ENCODE peak calls at places on chromosome 1, in eight cellular contexts. P is endothelial cell of umbilical vein, Y is GM12865, F is tibial artery, J is foreskin fibroblast, Q is cardiac fibroblast, D is stomach, V is fibroblast of the aortic adventitia. T is an unnamed sample.

GRCh38 chr1:196344462-196344861 is 263.8 kb downstream of the KCNT2 start:
- DNase-seq in V (no peak), F (no peak), D (no peak), Q (no peak), J (no peak), Y (no peak), P (no peak), T (no peak)

GRCh38 chr1:2103266-2103900 is 53.2 kb downstream of the PRKCZ start:
- DNase-seq in P (no peak), Y (no peak), F (no peak), J (no peak), Q (no peak), D (no peak), V (no peak), T (no peak)

GRCh38 chr1:247924868-247925267 is at the start of gene OR2AJ1:
- DNase-seq in F (no peak), J (no peak), P (no peak), Y (no peak), D (no peak), Q (no peak), V (no peak), T (no peak)

GRCh38 chr1:55037733-55038551 is 1.4 kb upstream of the PCSK9 start:
- DNase-seq in Y (no peak), V (no peak), J (no peak), F (no peak), D (no peak), Q (no peak), P (no peak), T (no peak)

GRCh38 chr1:72530646-72531045 is 248.3 kb upstream of the NEGR1 start:
- DNase-seq in F (no peak), P (no peak), J (peak), Y (no peak), D (no peak), V (no peak), Q (no peak), T (peak)

GRCh38 chr1:159835862-159836518 is 9.3 kb downstream of the SLAMF8 start:
- DNase-seq in P (peak), D (no peak), Q (no peak), J (peak), Y (no peak), F (no peak), V (peak), T (peak)

GRCh38 chr1:204837440-204838084 is 33.1 kb upstream of the NFASC start:
- DNase-seq in V (peak), D (no peak), P (peak), F (no peak), Q (peak), Y (peak), J (peak), T (peak)

GRCh38 chr1:168138134-168138533 is 1.4 kb upstream of the GPR161 start:
- DNase-seq in D (no peak), Y (no peak), J (no peak), V (peak), P (no peak), F (no peak), Q (no peak), T (peak)

GRCh38 chr1:161439280-161440232 is 65.7 kb upstream of the FCGR2A start:
- DNase-seq in J (peak), F (no peak), V (peak), Q (no peak), Y (peak), P (peak), D (no peak), T (peak)

GRCh38 chr1:186680031-186681012 is at the start of gene PTGS2:
- DNase-seq in Y (peak), D (peak), V (peak), Q (peak), P (peak), J (peak), F (peak), T (peak)

GRCh38 chr1:165025805-165026204 is 330.7 kb downstream of the LMX1A start:
- DNase-seq in Y (no peak), D (no peak), V (no peak), J (no peak), F (no peak), P (no peak), Q (no peak), T (no peak)
- H3K4me3 ChIP-seq in Y (no peak), D (no peak), V (no peak), J (no peak), F (no peak), P (no peak), Q (no peak), T (no peak)

GRCh38 chr1:191453487-191453886 is 704.8 kb upstream of the RGS18 start:
- DNase-seq in Q (no peak), D (no peak), V (no peak), P (no peak), J (no peak), Y (no peak), F (no peak), T (no peak)
- TF ChIP-seq CTCF in Q (no peak), D (no peak), V (no peak), P (no peak), J (no peak), Y (no peak), F (no peak), T (no peak)

GRCh38 chr1:13950637-13951036 is 250.6 kb downstream of the PRDM2 start:
- DNase-seq in D (no peak), P (no peak), Q (no peak), V (no peak), J (no peak), F (no peak), Y (no peak), T (no peak)
- H3K4me3 ChIP-seq in D (no peak), P (no peak), Q (no peak), V (no peak), J (no peak), F (no peak), Y (no peak), T (no peak)

DNA sequence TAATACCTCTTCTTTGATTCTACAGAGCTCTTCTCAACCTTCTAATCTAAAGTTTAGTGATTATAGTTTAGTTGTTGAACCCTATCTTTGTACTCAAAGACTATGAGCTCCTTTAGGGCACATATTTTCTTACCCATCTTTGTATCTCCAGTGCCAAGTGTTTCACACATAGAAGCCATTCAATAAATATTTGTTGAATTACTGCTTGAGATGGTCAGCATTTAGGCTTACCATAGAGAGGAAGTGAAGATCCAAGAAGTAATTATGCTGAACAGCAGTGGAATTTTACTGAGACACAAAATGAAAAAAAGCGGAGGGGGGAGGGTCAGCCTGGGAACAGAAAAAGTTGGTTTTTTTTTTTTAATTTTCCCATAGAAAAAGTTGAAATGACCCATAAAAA is 21.9 kb downstream of the PIK3R3 start:
- DNase-seq in Q (no peak), V (no peak), F (no peak), J (no peak), D (no peak), P (no peak), Y (no peak), T (no peak)
- TF ChIP-seq CTCF in Q (no peak), V (no peak), F (no peak), J (no peak), D (no peak), P (no peak), Y (no peak), T (no peak)

T was measured in fibroblast of mammary gland.